ENCODE peak calls at places on chromosomes 5 and 9, in five cellular contexts. C is CD8-positive, alpha-beta memory T cell; S is stomach; W is stimulated activated CD4-positive, alpha-beta T cell treated with anti-CD3 and anti-CD28 coated beads, Interleukin-4, amount 100 ng/mL, for 4 hours; G is T-helper 22 cell. J is an unnamed sample.

GRCh38 chr5:174056064-174056842 is 10.7 kb downstream of the NSG2 start:
- DNase-seq in C (no peak), S (no peak), W (no peak), G (no peak), J (no peak)

GRCh38 chr5:2096827-2097226 is 214.1 kb upstream of the IRX4 start:
- DNase-seq in C (no peak), S (no peak), W (no peak), G (no peak), J (no peak)

GRCh38 chr9:93636172-93636661 is 59.8 kb downstream of the PHF2 start:
- DNase-seq in C (no peak), S (no peak), W (no peak), G (no peak), J (no peak)

GRCh38 chr9:23842531-23843129 is 16.6 kb upstream of the ELAVL2 start:
- DNase-seq in C (no peak), S (no peak), W (no peak), G (no peak), J (no peak)

GRCh38 chr5:79686799-79687198 is 2.8 kb upstream of the CMYA5 start:
- DNase-seq in C (no peak), S (no peak), W (no peak), G (no peak), J (no peak)

GRCh38 chr9:15390200-15390599 is 32.5 kb upstream of the SNAPC3 start:
- DNase-seq in C (no peak), S (no peak), W (no peak), G (no peak), J (no peak)

GRCh38 chr5:168464214-168464613 is 22.1 kb upstream of the RARS1 start:
- DNase-seq in C (no peak), S (no peak), W (no peak), G (no peak), J (no peak)

GRCh38 chr5:95771109-95771708 is 40.1 kb downstream of the RHOBTB3 start:
- DNase-seq in C (no peak), S (peak; percentile 68), W (no peak), G (no peak), J (peak; percentile 72)

GRCh38 chr9:16485575-16486321 is 384.7 kb downstream of the BNC2 start:
- DNase-seq in C (no peak), S (no peak), W (no peak), G (no peak), J (no peak)

GRCh38 chr5:112694853-112695709 is 42.6 kb upstream of the APC start:
- DNase-seq in C (no peak), S (no peak), W (no peak), G (no peak), J (no peak)

GRCh38 chr5:7185742-7186141 is 210.2 kb upstream of the ADCY2 start:
- DNase-seq in C (no peak), S (no peak), W (no peak), G (no peak), J (no peak)

GRCh38 chr5:8943301-8943700 is 602.6 kb downstream of the SEMA5A start:
- DNase-seq in C (no peak), S (no peak), W (no peak), G (no peak), J (no peak)

GRCh38 chr5:75062925-75063531 is 10.7 kb upstream of the GCNT4 start:
- DNase-seq in C (no peak), S (no peak), W (no peak), G (no peak), J (no peak)

GRCh38 chr9:68919666-68920065 is 94.2 kb downstream of the PRKACG start:
- DNase-seq in C (no peak), S (no peak), W (no peak), G (no peak), J (no peak)

GRCh38 chr5:135328128-135328687 is 70.8 kb downstream of the MACROH2A1 start:
- DNase-seq in C (no peak), S (no peak), W (no peak), G (no peak), J (no peak)

GRCh38 chr5:39022151-39022550 is 52.0 kb downstream of the RICTOR start:
- DNase-seq in C (no peak), S (no peak), W (no peak), G (no peak), J (no peak)

GRCh38 chr9:18327106-18327505 is 146.8 kb upstream of the ADAMTSL1 start:
- DNase-seq in C (no peak), S (no peak), W (no peak), G (no peak), J (no peak)

GRCh38 chr9:129036923-129037766 is 719 bp downstream of the MIGA2 start:
- DNase-seq in C (no peak), S (no peak), W (no peak), G (no peak), J (no peak)

GRCh38 chr9:20914556-20914955 is 116.9 kb downstream of the HACD4 start:
- DNase-seq in C (no peak), S (no peak), W (no peak), G (no peak), J (no peak)

GRCh38 chr9:84339951-84340350 is 607 bp downstream of the SLC28A3 start:
- DNase-seq in C (no peak), S (no peak), W (no peak), G (no peak), J (no peak)

GRCh38 chr5:142686968-142687367 is 1.1 kb upstream of the FGF1 start:
- DNase-seq in C (no peak), S (no peak), W (no peak), G (no peak), J (no peak)

GRCh38 chr9:5425006-5425628 is 12.6 kb downstream of the PLGRKT start:
- DNase-seq in C (no peak), S (no peak), W (no peak), G (no peak), J (no peak)

GRCh38 chr5:57082441-57083067 is 91.3 kb upstream of the GPBP1 start:
- DNase-seq in C (no peak), S (no peak), W (no peak), G (no peak), J (no peak)

J was measured in prostate gland.